ENCODE peak calls at places on chromosomes 3 and 15, in nine cellular contexts. T is HepG2, W is breast epithelium, K is OCI-LY7, R is pancreas, P is endothelial cell of umbilical vein, Q is lower lobe of right lung, A is mucosa of descending colon, U is fibroblast of lung. Z is an unnamed sample.

GRCh38 chr3:31543375-31543774 is 10.7 kb downstream of the STT3B start:
- DNase-seq in P (no peak), T (no peak), R (no peak), W (no peak), K (no peak), A (no peak), Q (no peak), U (peak), Z (peak)

GRCh38 chr3:72185549-72186484 is 400.9 kb upstream of the PROK2 start:
- DNase-seq in U (peak), P (peak), Q (no peak), A (no peak), R (no peak), K (peak), W (no peak), T (peak), Z (peak)

GRCh38 chr3:56725175-56725574 is 42.1 kb upstream of the TASOR start:
- DNase-seq in K (no peak), U (no peak), A (peak), W (no peak), T (no peak), Q (no peak), R (no peak), P (no peak), Z (no peak)

GRCh38 chr3:50675179-50676030 is 678 bp downstream of the DOCK3 start:
- DNase-seq in A (peak), R (peak), K (peak), P (no peak), W (no peak), U (no peak), T (no peak), Q (peak), Z (no peak)

GRCh38 chr3:114011059-114011797 is 45.1 kb downstream of the CCDC191 start:
- DNase-seq in Q (no peak), T (no peak), A (no peak), K (peak), U (no peak), P (no peak), W (no peak), R (no peak), Z (no peak)

GRCh38 chr15:25243800-25244097 is 195.1 kb downstream of the UBE3A start:
- DNase-seq in P (no peak), K (no peak), W (peak), U (no peak), A (no peak), Q (peak), T (no peak), R (peak), Z (no peak)

GRCh38 chr15:40345867-40346578 is 4.8 kb upstream of the PHGR1 start:
- DNase-seq in P (no peak), K (no peak), T (no peak), U (no peak), A (peak), W (no peak), Q (peak), R (no peak), Z (no peak)

GRCh38 chr3:98406034-98406433 is 15.6 kb downstream of the OR5K3 start:
- DNase-seq in U (no peak), Q (no peak), P (no peak), T (no peak), W (no peak), A (no peak), K (peak), R (no peak), Z (no peak)

GRCh38 chr15:72751751-72752455 is 31.7 kb downstream of the ADPGK start:
- DNase-seq in T (no peak), W (no peak), K (no peak), Q (peak), U (no peak), A (peak), R (no peak), P (no peak), Z (peak)

GRCh38 chr3:78013653-78014052 is 973.8 kb downstream of the ROBO2 start:
- DNase-seq in W (no peak), K (no peak), A (no peak), P (no peak), T (no peak), U (no peak), R (no peak), Q (no peak), Z (no peak)

GRCh38 chr3:53044371-53045106 is 1.3 kb downstream of the SFMBT1 start:
- DNase-seq in K (peak), W (no peak), U (peak), A (peak), R (peak), Q (peak), T (no peak), P (peak), Z (peak)

GRCh38 chr3:134250717-134251220 is at the start of gene RYK:
- DNase-seq in R (peak), A (peak), P (peak), K (peak), T (peak), W (peak), U (peak), Q (peak), Z (peak)

GRCh38 chr3:127750226-127751031 is 71.9 kb downstream of the MGLL start:
- DNase-seq in T (no peak), W (no peak), P (no peak), Q (no peak), U (peak), K (peak), R (no peak), A (no peak), Z (peak)

GRCh38 chr15:45690581-45691260 is 55.9 kb downstream of the SQOR start:
- DNase-seq in A (no peak), R (no peak), T (no peak), U (no peak), W (no peak), P (no peak), K (no peak), Q (no peak), Z (peak)

GRCh38 chr3:177452487-177452886 is 255.2 kb upstream of the TBL1XR1 start:
- DNase-seq in T (no peak), K (no peak), U (peak), R (no peak), Q (no peak), P (peak), A (no peak), W (no peak), Z (peak)

GRCh38 chr3:62101488-62101887 is 271.9 kb downstream of the FEZF2 start:
- DNase-seq in W (no peak), K (no peak), U (peak), A (no peak), Q (no peak), R (no peak), P (no peak), T (no peak), Z (peak)

GRCh38 chr3:57682284-57682683 is 10.6 kb downstream of the DENND6A start:
- DNase-seq in T (no peak), A (no peak), R (no peak), P (no peak), U (peak), K (no peak), Q (no peak), W (no peak), Z (peak)

GRCh38 chr15:31799711-31800321 is 230.5 kb upstream of the CHRNA7 start:
- DNase-seq in A (no peak), P (no peak), U (no peak), K (no peak), T (no peak), R (no peak), Q (no peak), W (no peak), Z (no peak)

GRCh38 chr3:105731686-105732085 is 137.1 kb downstream of the CBLB start:
- DNase-seq in A (no peak), P (no peak), U (peak), T (no peak), K (no peak), W (no peak), Q (no peak), R (no peak), Z (no peak)

GRCh38 chr3:17045705-17046104 is 160.9 kb downstream of the PLCL2 start:
- DNase-seq in K (no peak), U (no peak), R (no peak), A (no peak), T (no peak), P (no peak), W (no peak), Q (no peak), Z (no peak)

GRCh38 chr15:95550702-95551101 is 779.8 kb upstream of the NR2F2 start:
- DNase-seq in A (no peak), Q (no peak), P (no peak), T (no peak), W (no peak), R (no peak), U (no peak), K (no peak), Z (no peak)

GRCh38 chr15:85379403-85380131 is 836 bp upstream of the AKAP13 start:
- DNase-seq in T (no peak), P (peak), W (no peak), Q (no peak), K (peak), U (peak), A (peak), R (no peak), Z (peak)

GRCh38 chr15:48440084-48440483 is 108.9 kb downstream of the DUT start:
- DNase-seq in K (no peak), U (peak), Q (no peak), T (no peak), P (no peak), A (no peak), R (no peak), W (no peak), Z (peak)

GRCh38 chr15:64430000-64430735 is 30.2 kb upstream of the ZNF609 start:
- DNase-seq in R (no peak), A (peak), K (no peak), U (peak), T (no peak), Q (no peak), W (no peak), P (peak), Z (peak)

GRCh38 chr3:185709241-185709955 is 115.4 kb downstream of the IGF2BP2 start:
- DNase-seq in W (no peak), P (no peak), U (no peak), K (no peak), T (no peak), Q (no peak), R (no peak), A (no peak), Z (no peak)

GRCh38 chr3:151210676-151211381 is 7.8 kb upstream of the GPR171 start:
- DNase-seq in K (peak), U (no peak), T (peak), W (no peak), R (peak), P (no peak), A (peak), Q (no peak), Z (peak)

GRCh38 chr15:41258706-41259471 is 27.8 kb downstream of the CHP1 start:
- DNase-seq in Q (peak), T (peak), P (no peak), U (peak), K (peak), A (peak), R (no peak), W (no peak), Z (peak)

GRCh38 chr3:35335703-35336102 is 303.6 kb upstream of the ARPP21 start:
- DNase-seq in A (no peak), T (no peak), Q (no peak), W (no peak), U (no peak), R (no peak), P (no peak), K (no peak), Z (no peak)

DNA sequence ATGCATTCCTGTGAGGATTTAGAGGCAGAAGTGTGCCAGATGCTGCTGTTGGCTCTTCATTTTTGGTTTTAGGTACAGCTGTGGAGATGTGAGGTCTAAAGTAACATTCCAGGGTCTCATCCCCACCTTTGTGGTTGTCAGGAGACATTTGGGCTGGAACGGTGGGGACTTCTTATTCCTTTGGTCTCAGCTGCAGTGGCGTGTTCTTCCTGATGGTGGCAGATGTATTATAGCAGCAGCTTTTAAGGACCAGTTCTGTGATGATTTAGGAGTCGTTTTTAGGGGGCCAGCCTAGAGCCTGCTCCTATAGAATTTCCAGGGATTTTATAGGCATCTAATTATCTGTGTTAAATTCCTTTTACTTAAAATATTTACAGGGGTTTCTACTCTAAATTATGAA is 221.0 kb upstream of the EOMES start:
- DNase-seq in T (peak), R (no peak), W (no peak), P (no peak), Q (no peak), U (peak), K (no peak), A (peak), Z (peak)
- TF ChIP-seq CTCF in T (peak), R (no peak), W (no peak), P (no peak), Q (no peak), U (peak), K (peak), A (no peak), Z (peak)

GRCh38 chr3:160150525-160150924 is 74.7 kb upstream of the C3orf80 start:
- DNase-seq in T (no peak), A (no peak), U (peak), K (no peak), Q (no peak), R (no peak), P (peak), W (no peak), Z (peak)
- H3K4me3 ChIP-seq in T (no peak), A (no peak), U (no peak), K (no peak), Q (no peak), R (no peak), P (no peak), W (no peak), Z (no peak)

GRCh38 chr3:159989973-159990846 is 1.6 kb downstream of the IL12A start:
- DNase-seq in R (no peak), U (no peak), K (no peak), T (no peak), P (no peak), A (no peak), W (no peak), Q (no peak), Z (no peak)
- TF ChIP-seq CTCF in R (no peak), U (no peak), K (no peak), T (no peak), P (no peak), A (no peak), W (no peak), Q (no peak), Z (peak)

GRCh38 chr15:42581272-42581730 is 5.9 kb downstream of the STARD9 start:
- DNase-seq in U (peak), W (peak), Q (peak), T (peak), A (peak), K (peak), R (peak), P (peak), Z (peak)
- H3K4me3 ChIP-seq in U (peak), W (peak), Q (peak), T (peak), A (peak), K (peak), R (peak), P (no peak), Z (peak)